ENCODE peak calls at places on chromosome 16, in six cellular contexts. One of them, this sample, is unnamed.
A peak's percentile ranks its signal among the peaks of the same experiment; 100 is the strongest.

GRCh38 chr16:13313351-13313750 is 412.0 kb downstream of the SHISA9 start:
- DNase-seq in aorta: no peak
- DNase-seq in Ammon's horn: no peak
- DNase-seq in activated T-cell treated with anti-CD3 and anti-CD28 coated beads for 24 hours: no peak
- DNase-seq in posterior cingulate gyrus: no peak
- DNase-seq in T-helper 9 cell: no peak
- DNase-seq in this sample: no peak

GRCh38 chr16:4257646-4258556 is 14.9 kb downstream of the TFAP4 start:
- DNase-seq in aorta: no peak
- DNase-seq in Ammon's horn: no peak
- DNase-seq in activated T-cell treated with anti-CD3 and anti-CD28 coated beads for 24 hours: no peak
- DNase-seq in posterior cingulate gyrus: no peak
- DNase-seq in T-helper 9 cell: no peak
- DNase-seq in this sample: no peak

GRCh38 chr16:81292936-81293335 is 21.8 kb upstream of the GAN start:
- DNase-seq in aorta: peak; percentile 0
- DNase-seq in Ammon's horn: no peak
- DNase-seq in activated T-cell treated with anti-CD3 and anti-CD28 coated beads for 24 hours: no peak
- DNase-seq in posterior cingulate gyrus: no peak
- DNase-seq in T-helper 9 cell: no peak
- DNase-seq in this sample: no peak

GRCh38 chr16:11205754-11206459 is 50.1 kb downstream of the SOCS1 start:
- DNase-seq in aorta: no peak
- DNase-seq in Ammon's horn: no peak
- DNase-seq in activated T-cell treated with anti-CD3 and anti-CD28 coated beads for 24 hours: no peak
- DNase-seq in posterior cingulate gyrus: no peak
- DNase-seq in T-helper 9 cell: no peak
- DNase-seq in this sample: no peak

GRCh38 chr16:57258226-57258909 is 13.3 kb downstream of the ARL2BP start:
- DNase-seq in aorta: peak; percentile 70
- DNase-seq in Ammon's horn: no peak
- DNase-seq in activated T-cell treated with anti-CD3 and anti-CD28 coated beads for 24 hours: no peak
- DNase-seq in posterior cingulate gyrus: peak; percentile 30
- DNase-seq in T-helper 9 cell: no peak
- DNase-seq in this sample: no peak

GRCh38 chr16:48556913-48557351 is 53.0 kb downstream of the N4BP1 start:
- DNase-seq in aorta: no peak
- DNase-seq in Ammon's horn: no peak
- DNase-seq in activated T-cell treated with anti-CD3 and anti-CD28 coated beads for 24 hours: peak; percentile 39
- DNase-seq in posterior cingulate gyrus: no peak
- DNase-seq in T-helper 9 cell: no peak
- DNase-seq in this sample: no peak

GRCh38 chr16:10619271-10619849 is 39.0 kb upstream of the EMP2 start:
- DNase-seq in aorta: no peak
- DNase-seq in Ammon's horn: peak; percentile 35
- DNase-seq in activated T-cell treated with anti-CD3 and anti-CD28 coated beads for 24 hours: no peak
- DNase-seq in posterior cingulate gyrus: peak; percentile 73
- DNase-seq in T-helper 9 cell: no peak
- DNase-seq in this sample: no peak

GRCh38 chr16:3458852-3459361 is 15.4 kb downstream of the NAA60 start:
- DNase-seq in aorta: no peak
- DNase-seq in Ammon's horn: no peak
- DNase-seq in activated T-cell treated with anti-CD3 and anti-CD28 coated beads for 24 hours: no peak
- DNase-seq in posterior cingulate gyrus: peak; percentile 50
- DNase-seq in T-helper 9 cell: no peak
- DNase-seq in this sample: no peak

GRCh38 chr16:7289299-7289698 is 43.3 kb upstream of the RBFOX1 start:
- DNase-seq in aorta: no peak
- DNase-seq in Ammon's horn: no peak
- DNase-seq in activated T-cell treated with anti-CD3 and anti-CD28 coated beads for 24 hours: no peak
- DNase-seq in posterior cingulate gyrus: no peak
- DNase-seq in T-helper 9 cell: no peak
- DNase-seq in this sample: no peak

GRCh38 chr16:75758215-75758614 is 31.9 kb upstream of the CPHXL start:
- DNase-seq in aorta: no peak
- DNase-seq in Ammon's horn: no peak
- DNase-seq in activated T-cell treated with anti-CD3 and anti-CD28 coated beads for 24 hours: no peak
- DNase-seq in posterior cingulate gyrus: no peak
- DNase-seq in T-helper 9 cell: no peak
- DNase-seq in this sample: no peak

GRCh38 chr16:10386517-10387377 is 886 bp downstream of the ATF7IP2 start:
- DNase-seq in aorta: no peak
- DNase-seq in Ammon's horn: no peak
- DNase-seq in activated T-cell treated with anti-CD3 and anti-CD28 coated beads for 24 hours: no peak
- DNase-seq in posterior cingulate gyrus: no peak
- DNase-seq in T-helper 9 cell: no peak
- DNase-seq in this sample: no peak

GRCh38 chr16:75550211-75550662 is 5.8 kb downstream of the TMEM231 start:
- DNase-seq in aorta: no peak
- DNase-seq in Ammon's horn: peak; percentile 86
- DNase-seq in activated T-cell treated with anti-CD3 and anti-CD28 coated beads for 24 hours: no peak
- DNase-seq in posterior cingulate gyrus: no peak
- DNase-seq in T-helper 9 cell: no peak
- DNase-seq in this sample: no peak

GRCh38 chr16:4461250-4462085 is 13.0 kb downstream of the NMRAL1 start:
- DNase-seq in aorta: no peak
- DNase-seq in Ammon's horn: peak; percentile 26
- DNase-seq in activated T-cell treated with anti-CD3 and anti-CD28 coated beads for 24 hours: no peak
- DNase-seq in posterior cingulate gyrus: no peak
- DNase-seq in T-helper 9 cell: no peak
- DNase-seq in this sample: no peak

GRCh38 chr16:19757026-19757425 is 39.0 kb downstream of the IQCK start:
- DNase-seq in aorta: no peak
- DNase-seq in Ammon's horn: no peak
- DNase-seq in activated T-cell treated with anti-CD3 and anti-CD28 coated beads for 24 hours: no peak
- DNase-seq in posterior cingulate gyrus: no peak
- DNase-seq in T-helper 9 cell: no peak
- DNase-seq in this sample: no peak

GRCh38 chr16:15460601-15461000 is 26.2 kb downstream of the BMERB1 start:
- DNase-seq in aorta: no peak
- DNase-seq in Ammon's horn: no peak
- DNase-seq in activated T-cell treated with anti-CD3 and anti-CD28 coated beads for 24 hours: no peak
- DNase-seq in posterior cingulate gyrus: no peak
- DNase-seq in T-helper 9 cell: no peak
- DNase-seq in this sample: no peak

GRCh38 chr16:1981398-1981836 is at the start of gene NOXO1:
- DNase-seq in aorta: no peak
- DNase-seq in Ammon's horn: no peak
- DNase-seq in activated T-cell treated with anti-CD3 and anti-CD28 coated beads for 24 hours: no peak
- DNase-seq in posterior cingulate gyrus: no peak
- DNase-seq in T-helper 9 cell: no peak
- DNase-seq in this sample: no peak

GRCh38 chr16:3012246-3012645 is 477 bp upstream of the CLDN9 start:
- DNase-seq in aorta: no peak
- DNase-seq in Ammon's horn: no peak
- DNase-seq in activated T-cell treated with anti-CD3 and anti-CD28 coated beads for 24 hours: no peak
- DNase-seq in posterior cingulate gyrus: no peak
- DNase-seq in T-helper 9 cell: no peak
- DNase-seq in this sample: no peak

GRCh38 chr16:72635694-72636093 is 412.2 kb downstream of the ZFHX3 start:
- DNase-seq in aorta: no peak
- DNase-seq in Ammon's horn: no peak
- DNase-seq in activated T-cell treated with anti-CD3 and anti-CD28 coated beads for 24 hours: no peak
- DNase-seq in posterior cingulate gyrus: no peak
- DNase-seq in T-helper 9 cell: no peak
- DNase-seq in this sample: no peak

GRCh38 chr16:10682604-10683003 is 12.1 kb downstream of the TEKT5 start:
- DNase-seq in aorta: no peak
- DNase-seq in Ammon's horn: no peak
- DNase-seq in activated T-cell treated with anti-CD3 and anti-CD28 coated beads for 24 hours: no peak
- DNase-seq in posterior cingulate gyrus: no peak
- DNase-seq in T-helper 9 cell: no peak
- DNase-seq in this sample: no peak

GRCh38 chr16:8663192-8664089 is 11.0 kb upstream of the ABAT start:
- DNase-seq in aorta: no peak
- DNase-seq in Ammon's horn: no peak
- DNase-seq in activated T-cell treated with anti-CD3 and anti-CD28 coated beads for 24 hours: no peak
- DNase-seq in posterior cingulate gyrus: no peak
- DNase-seq in T-helper 9 cell: no peak
- DNase-seq in this sample: no peak

GRCh38 chr16:4017807-4018206 is 98.4 kb downstream of the ADCY9 start:
- DNase-seq in aorta: peak; percentile 67
- DNase-seq in Ammon's horn: no peak
- DNase-seq in activated T-cell treated with anti-CD3 and anti-CD28 coated beads for 24 hours: no peak
- DNase-seq in posterior cingulate gyrus: peak; percentile 80
- DNase-seq in T-helper 9 cell: no peak
- DNase-seq in this sample: no peak

GRCh38 chr16:16857603-16858283 is 478.8 kb downstream of the NPIPA7 start:
- DNase-seq in aorta: no peak
- DNase-seq in Ammon's horn: peak; percentile 72
- DNase-seq in activated T-cell treated with anti-CD3 and anti-CD28 coated beads for 24 hours: no peak
- DNase-seq in posterior cingulate gyrus: no peak
- DNase-seq in T-helper 9 cell: no peak
- DNase-seq in this sample: no peak

GRCh38 chr16:22340945-22341344 is 33.5 kb downstream of the CDR2 start:
- DNase-seq in aorta: no peak
- DNase-seq in Ammon's horn: no peak
- DNase-seq in activated T-cell treated with anti-CD3 and anti-CD28 coated beads for 24 hours: no peak
- DNase-seq in posterior cingulate gyrus: no peak
- DNase-seq in T-helper 9 cell: no peak
- DNase-seq in this sample: no peak

GRCh38 chr16:74842413-74842812 is 67.8 kb upstream of the FA2H start:
- DNase-seq in aorta: no peak
- DNase-seq in Ammon's horn: no peak
- DNase-seq in activated T-cell treated with anti-CD3 and anti-CD28 coated beads for 24 hours: no peak
- DNase-seq in posterior cingulate gyrus: no peak
- DNase-seq in T-helper 9 cell: no peak
- DNase-seq in this sample: no peak

GRCh38 chr16:7239547-7239946 is 93.1 kb upstream of the RBFOX1 start:
- DNase-seq in aorta: no peak
- DNase-seq in Ammon's horn: no peak
- DNase-seq in activated T-cell treated with anti-CD3 and anti-CD28 coated beads for 24 hours: no peak
- DNase-seq in posterior cingulate gyrus: no peak
- DNase-seq in T-helper 9 cell: no peak
- DNase-seq in this sample: no peak